ENCODE peak calls at places on chromosomes 16 and 17, in eight cellular contexts. One of them, this sample, is unnamed.

GRCh38 chr17:76969598-76970172 is 101.5 kb downstream of the MGAT5B start:
- DNase-seq in HCT116: no peak
- DNase-seq in HepG2: no peak
- DNase-seq in K562: no peak
- DNase-seq in H1: peak; percentile 86
- DNase-seq in A549: no peak
- DNase-seq in GM12878: no peak
- DNase-seq in SK-N-SH: peak; percentile 94
- DNase-seq in this sample: no peak

GRCh38 chr17:44830359-44831269 is 527 bp upstream of the GJC1 start:
- DNase-seq in GM12878: no peak
- DNase-seq in K562: no peak
- DNase-seq in HCT116: no peak
- DNase-seq in SK-N-SH: no peak
- DNase-seq in HepG2: no peak
- DNase-seq in H1: peak; percentile 72
- DNase-seq in A549: peak; percentile 47
- DNase-seq in this sample: peak; percentile 29

GRCh38 chr16:46832757-46833464 is 1.9 kb upstream of the C16orf87 start:
- DNase-seq in HepG2: peak; percentile 66
- DNase-seq in A549: no peak
- DNase-seq in HCT116: no peak
- DNase-seq in GM12878: no peak
- DNase-seq in SK-N-SH: no peak
- DNase-seq in K562: no peak
- DNase-seq in H1: no peak
- DNase-seq in this sample: no peak

GRCh38 chr17:44322236-44322895 is 2.3 kb downstream of the SLC25A39 start:
- DNase-seq in HCT116: no peak
- DNase-seq in K562: no peak
- DNase-seq in SK-N-SH: no peak
- DNase-seq in A549: no peak
- DNase-seq in GM12878: no peak
- DNase-seq in H1: no peak
- DNase-seq in HepG2: no peak
- DNase-seq in this sample: no peak

GRCh38 chr16:1496464-1496863 is 3.3 kb downstream of the TELO2 start:
- DNase-seq in HCT116: no peak
- DNase-seq in SK-N-SH: no peak
- DNase-seq in HepG2: no peak
- DNase-seq in A549: no peak
- DNase-seq in K562: no peak
- DNase-seq in H1: no peak
- DNase-seq in GM12878: no peak
- DNase-seq in this sample: no peak

GRCh38 chr16:73037331-73037745 is 10.6 kb downstream of the ZFHX3 start:
- DNase-seq in A549: no peak
- DNase-seq in HepG2: no peak
- DNase-seq in K562: peak; percentile 19
- DNase-seq in SK-N-SH: peak; percentile 61
- DNase-seq in H1: no peak
- DNase-seq in GM12878: no peak
- DNase-seq in HCT116: no peak
- DNase-seq in this sample: no peak

GRCh38 chr16:86477642-86478041 is 32.7 kb upstream of the FOXF1 start:
- DNase-seq in HepG2: no peak
- DNase-seq in K562: no peak
- DNase-seq in HCT116: no peak
- DNase-seq in SK-N-SH: no peak
- DNase-seq in H1: no peak
- DNase-seq in A549: no peak
- DNase-seq in GM12878: no peak
- DNase-seq in this sample: peak; percentile 9

GRCh38 chr16:88941933-88942909 is 34.8 kb downstream of the CBFA2T3 start:
- DNase-seq in HCT116: peak; percentile 36
- DNase-seq in HepG2: no peak
- DNase-seq in K562: no peak
- DNase-seq in H1: peak; percentile 83
- DNase-seq in SK-N-SH: peak; percentile 95
- DNase-seq in A549: peak; percentile 81
- DNase-seq in GM12878: no peak
- DNase-seq in this sample: no peak

GRCh38 chr17:4232168-4232813 is 31.5 kb downstream of the ANKFY1 start:
- DNase-seq in K562: no peak
- DNase-seq in HepG2: no peak
- DNase-seq in H1: no peak
- DNase-seq in GM12878: no peak
- DNase-seq in SK-N-SH: no peak
- DNase-seq in A549: no peak
- DNase-seq in HCT116: no peak
- DNase-seq in this sample: no peak

GRCh38 chr16:56732832-56733231 is 2.9 kb downstream of the NUP93 start:
- DNase-seq in H1: no peak
- DNase-seq in SK-N-SH: no peak
- DNase-seq in HepG2: no peak
- DNase-seq in A549: no peak
- DNase-seq in GM12878: peak; percentile 42
- DNase-seq in K562: no peak
- DNase-seq in HCT116: no peak
- DNase-seq in this sample: no peak

GRCh38 chr16:56047307-56048234 is 143.7 kb upstream of the GNAO1 start:
- DNase-seq in A549: no peak
- DNase-seq in GM12878: no peak
- DNase-seq in HCT116: no peak
- DNase-seq in HepG2: no peak
- DNase-seq in H1: no peak
- DNase-seq in K562: no peak
- DNase-seq in SK-N-SH: peak; percentile 59
- DNase-seq in this sample: no peak

GRCh38 chr16:72203401-72203800 is 31.4 kb upstream of the PMFBP1 start:
- DNase-seq in A549: no peak
- DNase-seq in K562: no peak
- DNase-seq in H1: no peak
- DNase-seq in GM12878: peak; percentile 49
- DNase-seq in SK-N-SH: no peak
- DNase-seq in HCT116: no peak
- DNase-seq in HepG2: no peak
- DNase-seq in this sample: peak; percentile 83

GRCh38 chr17:17633310-17633709 is 41.8 kb upstream of the PEMT start:
- DNase-seq in HepG2: no peak
- DNase-seq in HCT116: no peak
- DNase-seq in GM12878: no peak
- DNase-seq in H1: no peak
- DNase-seq in SK-N-SH: no peak
- DNase-seq in A549: no peak
- DNase-seq in K562: no peak
- DNase-seq in this sample: no peak

GRCh38 chr17:81940538-81941483 is 3.7 kb upstream of the PYCR1 start:
- DNase-seq in GM12878: no peak
- DNase-seq in A549: no peak
- DNase-seq in SK-N-SH: no peak
- DNase-seq in H1: no peak
- DNase-seq in HepG2: no peak
- DNase-seq in HCT116: no peak
- DNase-seq in K562: no peak
- DNase-seq in this sample: no peak

GRCh38 chr17:79272666-79273219 is 198.1 kb downstream of the ENGASE start:
- DNase-seq in GM12878: no peak
- DNase-seq in SK-N-SH: peak; percentile 85
- DNase-seq in HepG2: peak; percentile 16
- DNase-seq in K562: no peak
- DNase-seq in A549: peak; percentile 71
- DNase-seq in H1: no peak
- DNase-seq in HCT116: peak; percentile 31
- DNase-seq in this sample: no peak

GRCh38 chr17:48637323-48638260 is 11.4 kb upstream of the HOXB9 start:
- DNase-seq in GM12878: no peak
- DNase-seq in SK-N-SH: no peak
- DNase-seq in HepG2: no peak
- DNase-seq in H1: no peak
- DNase-seq in K562: no peak
- DNase-seq in HCT116: no peak
- DNase-seq in A549: peak; percentile 57
- DNase-seq in this sample: no peak

GRCh38 chr17:82553210-82553930 is 33.8 kb downstream of the FOXK2 start:
- DNase-seq in HepG2: peak; percentile 79
- DNase-seq in A549: no peak
- DNase-seq in HCT116: no peak
- DNase-seq in K562: no peak
- DNase-seq in SK-N-SH: no peak
- DNase-seq in H1: no peak
- DNase-seq in GM12878: no peak
- DNase-seq in this sample: no peak

GRCh38 chr16:50631249-50631984 is 49.7 kb downstream of the SNX20 start:
- DNase-seq in H1: no peak
- DNase-seq in GM12878: no peak
- DNase-seq in HCT116: no peak
- DNase-seq in SK-N-SH: no peak
- DNase-seq in K562: no peak
- DNase-seq in HepG2: no peak
- DNase-seq in A549: no peak
- DNase-seq in this sample: no peak

GRCh38 chr17:77489898-77490265 is 349.1 kb downstream of the SEC14L1 start:
- DNase-seq in H1: no peak
- DNase-seq in HCT116: no peak
- DNase-seq in SK-N-SH: no peak
- DNase-seq in A549: no peak
- DNase-seq in K562: no peak
- DNase-seq in HepG2: no peak
- DNase-seq in GM12878: no peak
- DNase-seq in this sample: no peak

GRCh38 chr16:52912565-52913173 is 140.0 kb downstream of the CHD9NB start:
- DNase-seq in HepG2: peak; percentile 78
- DNase-seq in SK-N-SH: peak; percentile 55
- DNase-seq in GM12878: peak; percentile 11
- DNase-seq in H1: peak; percentile 82
- DNase-seq in A549: peak; percentile 55
- DNase-seq in HCT116: peak; percentile 55
- DNase-seq in K562: peak; percentile 48
- DNase-seq in this sample: peak; percentile 48

GRCh38 chr16:7086842-7087616 is 245.6 kb upstream of the RBFOX1 start:
- DNase-seq in HepG2: peak; percentile 33
- DNase-seq in H1: peak; percentile 78
- DNase-seq in K562: peak; percentile 14
- DNase-seq in HCT116: no peak
- DNase-seq in GM12878: no peak
- DNase-seq in A549: no peak
- DNase-seq in SK-N-SH: peak; percentile 55
- DNase-seq in this sample: no peak

GRCh38 chr17:8799851-8800212 is 667 bp upstream of the MFSD6L start:
- DNase-seq in HepG2: no peak
- DNase-seq in A549: no peak
- DNase-seq in K562: no peak
- DNase-seq in SK-N-SH: no peak
- DNase-seq in H1: no peak
- DNase-seq in GM12878: no peak
- DNase-seq in HCT116: no peak
- DNase-seq in this sample: no peak

GRCh38 chr17:22286337-22287041 is 594.2 kb downstream of the KCNJ18 start:
- DNase-seq in HepG2: no peak
- DNase-seq in K562: no peak
- DNase-seq in A549: no peak
- DNase-seq in H1: no peak
- DNase-seq in HCT116: no peak
- DNase-seq in SK-N-SH: no peak
- DNase-seq in GM12878: no peak
- DNase-seq in this sample: no peak

DNA sequence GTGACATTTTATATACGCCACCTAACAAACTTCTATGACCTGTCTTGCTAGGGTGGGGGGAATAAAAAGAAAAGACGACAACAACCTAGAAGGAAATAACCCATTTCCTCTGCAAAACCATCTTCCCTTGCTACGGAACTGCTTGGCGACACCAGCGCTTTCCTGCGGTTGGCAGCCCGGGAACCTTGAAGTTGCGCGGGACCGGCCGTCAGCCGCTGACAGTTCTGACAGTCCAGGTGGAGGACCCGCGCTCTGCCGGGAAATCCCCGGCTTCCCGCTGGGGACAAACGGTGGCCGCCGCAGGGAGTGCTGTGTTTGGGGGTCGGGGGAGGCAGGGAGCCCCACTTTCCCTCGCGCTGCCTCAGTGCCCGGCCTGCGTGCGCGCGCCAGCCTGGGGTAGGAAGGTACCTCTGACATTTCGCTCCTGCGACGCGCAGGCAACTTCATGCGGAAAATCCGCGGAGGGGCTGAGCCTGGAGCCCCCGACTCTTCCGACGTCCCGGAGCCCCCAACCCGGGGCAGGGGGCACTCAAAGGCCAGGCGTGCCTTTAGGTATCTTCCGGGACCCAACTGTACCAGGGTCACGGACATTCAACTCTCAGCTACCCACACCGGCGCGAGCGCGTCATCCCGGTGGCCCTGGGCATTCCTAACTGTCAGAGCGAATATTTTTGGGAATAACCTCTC is 516 bp downstream of the SLC16A6 start:
- DNase-seq in A549: no peak
- DNase-seq in GM12878: no peak
- DNase-seq in SK-N-SH: peak; percentile 60
- DNase-seq in HCT116: no peak
- DNase-seq in HepG2: no peak
- DNase-seq in K562: no peak
- DNase-seq in H1: peak; percentile 71
- DNase-seq in this sample: no peak
- TF ChIP-seq MAX in A549: no peak
- TF ChIP-seq MAX in GM12878: no peak
- TF ChIP-seq MAX in SK-N-SH: no peak
- TF ChIP-seq MAX in HCT116: no peak
- TF ChIP-seq MAX in HepG2: peak; percentile 58
- TF ChIP-seq MAX in K562: no peak
- TF ChIP-seq MAX in H1: peak; percentile 61
- TF ChIP-seq MAX in this sample: no peak

GRCh38 chr16:10931133-10931532 is 11.1 kb downstream of the DEXI start:
- DNase-seq in SK-N-SH: no peak
- DNase-seq in K562: no peak
- DNase-seq in GM12878: no peak
- DNase-seq in HepG2: no peak
- DNase-seq in H1: no peak
- DNase-seq in HCT116: no peak
- DNase-seq in A549: no peak
- DNase-seq in this sample: no peak
- H3K4me1 ChIP-seq in SK-N-SH: peaks cover 19% of the 10 kb centered on the region
- H3K4me1 ChIP-seq in K562: peaks cover 6% of the 10 kb centered on the region
- H3K4me1 ChIP-seq in GM12878: peaks cover 3% of the 10 kb centered on the region
- H3K4me1 ChIP-seq in HepG2: peaks cover 8% of the 10 kb centered on the region
- H3K4me1 ChIP-seq in H1: no peaks in the 10 kb centered on the region
- H3K4me1 ChIP-seq in HCT116: no peaks in the 10 kb centered on the region
- H3K4me1 ChIP-seq in A549: no peaks in the 10 kb centered on the region
- H3K4me1 ChIP-seq in this sample: no peaks in the 10 kb centered on the region

GRCh38 chr16:76371441-76371840 is 94.2 kb downstream of the CNTNAP4 start:
- DNase-seq in SK-N-SH: no peak
- DNase-seq in A549: no peak
- DNase-seq in HepG2: no peak
- DNase-seq in HCT116: no peak
- DNase-seq in H1: no peak
- DNase-seq in GM12878: no peak
- DNase-seq in K562: no peak
- DNase-seq in this sample: no peak

GRCh38 chr16:76370344-76370743 is 93.1 kb downstream of the CNTNAP4 start:
- DNase-seq in H1: no peak
- DNase-seq in K562: no peak
- DNase-seq in GM12878: no peak
- DNase-seq in HCT116: no peak
- DNase-seq in HepG2: no peak
- DNase-seq in A549: no peak
- DNase-seq in SK-N-SH: no peak
- DNase-seq in this sample: no peak
- H3K4me2 ChIP-seq in H1: no peak overlapping the region
- H3K4me2 ChIP-seq in K562: no peak overlapping the region
- H3K4me2 ChIP-seq in GM12878: no peak overlapping the region
- H3K4me2 ChIP-seq in HCT116: no peak overlapping the region
- H3K4me2 ChIP-seq in HepG2: no peak overlapping the region
- H3K4me2 ChIP-seq in A549: no peak overlapping the region
- H3K4me2 ChIP-seq in SK-N-SH: no peak overlapping the region
- H3K4me2 ChIP-seq in this sample: no peak overlapping the region

GRCh38 chr17:64155751-64156544 is 26.0 kb upstream of the ERN1 start:
- DNase-seq in HCT116: no peak
- DNase-seq in GM12878: no peak
- DNase-seq in SK-N-SH: no peak
- DNase-seq in HepG2: peak; percentile 98
- DNase-seq in H1: no peak
- DNase-seq in A549: no peak
- DNase-seq in K562: no peak
- DNase-seq in this sample: peak; percentile 71
- TF ChIP-seq MAX in HCT116: no peak
- TF ChIP-seq MAX in GM12878: no peak
- TF ChIP-seq MAX in SK-N-SH: no peak
- TF ChIP-seq MAX in HepG2: no peak
- TF ChIP-seq MAX in H1: no peak
- TF ChIP-seq MAX in A549: no peak
- TF ChIP-seq MAX in K562: no peak
- TF ChIP-seq MAX in this sample: no peak

This sample was measured in endothelial cell of umbilical vein.